ENCODE peak calls at places on chromosomes 16 and 17, in five cellular contexts. F is MM.1S, T is ascending aorta, Z is cardiac muscle cell, Y is heart left ventricle. X is an unnamed sample.
A peak's percentile ranks its signal among the peaks of the same experiment; 100 is the strongest.

GRCh38 chr16:11328172-11329079 is 16.8 kb upstream of the RMI2 start:
- DNase-seq in F (peak; percentile 93), T (no peak), Z (peak; percentile 28), Y (peak; percentile 80), X (peak; percentile 56)

GRCh38 chr17:39152134-39152884 is 872 bp upstream of the PLXDC1 start:
- DNase-seq in F (no peak), T (no peak), Z (peak; percentile 56), Y (peak; percentile 68), X (no peak)

GRCh38 chr17:81648707-81649085 is 7.6 kb downstream of the PDE6G start:
- DNase-seq in F (no peak), T (no peak), Z (no peak), Y (no peak), X (no peak)

GRCh38 chr16:52418206-52418605 is 128.7 kb downstream of the TOX3 start:
- DNase-seq in F (no peak), T (no peak), Z (no peak), Y (no peak), X (no peak)

GRCh38 chr16:983044-984030 is 1.8 kb downstream of the SOX8 start:
- DNase-seq in F (no peak), T (no peak), Z (no peak), Y (peak; percentile 61), X (no peak)

GRCh38 chr17:81228420-81228819 is 5.7 kb upstream of the CEP131 start:
- DNase-seq in F (no peak), T (no peak), Z (no peak), Y (no peak), X (no peak)

GRCh38 chr17:2124391-2124790 is 69.5 kb downstream of the HIC1 start:
- DNase-seq in F (no peak), T (no peak), Z (no peak), Y (no peak), X (no peak)

GRCh38 chr16:4376126-4376819 is 4.6 kb downstream of the VASN start:
- DNase-seq in F (no peak), T (peak; percentile 78), Z (no peak), Y (peak; percentile 95), X (no peak)

GRCh38 chr17:80408872-80409271 is 6.1 kb upstream of the ENDOV start:
- DNase-seq in F (no peak), T (no peak), Z (no peak), Y (no peak), X (no peak)

GRCh38 chr17:82957961-82958491 is 118.2 kb upstream of the ZNF750 start:
- DNase-seq in F (no peak), T (no peak), Z (no peak), Y (no peak), X (peak; percentile 36)

GRCh38 chr16:84593825-84594724 is 23.8 kb downstream of the COTL1 start:
- DNase-seq in F (peak; percentile 37), T (peak; percentile 42), Z (no peak), Y (peak; percentile 77), X (no peak)

GRCh38 chr17:66514227-66514806 is 211.9 kb downstream of the PRKCA start:
- DNase-seq in F (no peak), T (no peak), Z (no peak), Y (no peak), X (no peak)

GRCh38 chr17:48596000-48596734 is 2.6 kb upstream of the HOXB5 start:
- DNase-seq in F (no peak), T (no peak), Z (no peak), Y (no peak), X (no peak)

GRCh38 chr17:48595107-48595999 is 1.8 kb upstream of the HOXB5 start:
- DNase-seq in F (no peak), T (no peak), Z (no peak), Y (no peak), X (no peak)

GRCh38 chr17:48593126-48593829 is at the start of gene HOXB5:
- DNase-seq in F (no peak), T (no peak), Z (peak; percentile 58), Y (no peak), X (no peak)

GRCh38 chr17:48593840-48594411 is 347 bp upstream of the HOXB5 start:
- DNase-seq in F (peak; percentile 59), T (no peak), Z (peak; percentile 75), Y (peak; percentile 89), X (peak; percentile 62)

DNA sequence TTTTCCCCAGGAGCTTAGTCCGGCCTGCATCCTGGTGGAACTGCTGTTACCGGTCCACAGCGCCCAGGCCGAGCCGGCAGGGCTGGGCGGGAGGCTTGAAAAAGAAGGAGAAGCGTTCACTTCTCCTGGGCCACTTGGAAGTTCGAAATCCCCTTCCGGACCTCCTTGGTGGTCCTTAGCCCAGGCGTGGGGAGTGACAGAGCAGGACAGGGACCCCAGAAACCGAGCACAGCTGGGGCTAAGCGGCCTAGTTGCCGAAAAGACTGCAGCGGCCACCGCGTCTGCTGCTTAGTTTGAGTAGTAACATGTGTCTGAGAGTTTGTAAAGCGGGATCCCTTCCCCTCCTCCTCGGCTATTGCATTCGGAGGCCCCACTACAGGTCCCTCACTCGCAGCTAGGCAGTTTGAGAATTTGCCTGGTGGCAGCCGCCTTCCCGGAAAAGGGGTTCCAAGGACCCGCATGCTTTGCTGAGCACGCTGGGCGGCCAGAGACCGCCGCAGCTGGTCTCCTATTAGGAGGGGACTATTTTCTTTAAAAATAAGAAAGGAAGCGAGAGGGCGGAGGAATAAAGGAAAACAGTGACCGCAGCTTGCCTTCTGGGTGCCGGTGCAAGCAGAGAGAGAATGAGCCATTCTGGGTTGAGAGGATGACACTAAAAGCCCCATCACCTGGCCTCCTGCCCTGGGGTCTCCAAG is 980 bp upstream of the HOXB5 start:
- DNase-seq in F (no peak), T (no peak), Z (no peak), Y (no peak), X (no peak)
- H3K4me3 ChIP-seq in F (no peak overlapping the region), T (no peak overlapping the region), Z (no peak overlapping the region), Y (no peak overlapping the region), X (no peak overlapping the region)

GRCh38 chr17:74008196-74008595 is 195.3 kb upstream of the RPL38 start:
- DNase-seq in F (no peak), T (no peak), Z (no peak), Y (no peak), X (no peak)
- H3K4me1 ChIP-seq in F (no peaks in the 10 kb centered on the region), T (no peaks in the 10 kb centered on the region), Z (no peaks in the 10 kb centered on the region), Y (no peaks in the 10 kb centered on the region), X (peaks cover 8% of the 10 kb centered on the region)

GRCh38 chr17:57034807-57035754 is 50.0 kb upstream of the AKAP1 start:
- DNase-seq in F (no peak), T (no peak), Z (no peak), Y (no peak), X (no peak)

GRCh38 chr17:57037401-57037800 is 47.6 kb upstream of the AKAP1 start:
- DNase-seq in F (no peak), T (no peak), Z (no peak), Y (no peak), X (no peak)

GRCh38 chr17:57033296-57033695 is 51.8 kb upstream of the AKAP1 start:
- DNase-seq in F (no peak), T (no peak), Z (peak; percentile 65), Y (no peak), X (no peak)

GRCh38 chr17:57038486-57038885 is 46.6 kb upstream of the AKAP1 start:
- DNase-seq in F (no peak), T (no peak), Z (no peak), Y (no peak), X (no peak)

DNA sequence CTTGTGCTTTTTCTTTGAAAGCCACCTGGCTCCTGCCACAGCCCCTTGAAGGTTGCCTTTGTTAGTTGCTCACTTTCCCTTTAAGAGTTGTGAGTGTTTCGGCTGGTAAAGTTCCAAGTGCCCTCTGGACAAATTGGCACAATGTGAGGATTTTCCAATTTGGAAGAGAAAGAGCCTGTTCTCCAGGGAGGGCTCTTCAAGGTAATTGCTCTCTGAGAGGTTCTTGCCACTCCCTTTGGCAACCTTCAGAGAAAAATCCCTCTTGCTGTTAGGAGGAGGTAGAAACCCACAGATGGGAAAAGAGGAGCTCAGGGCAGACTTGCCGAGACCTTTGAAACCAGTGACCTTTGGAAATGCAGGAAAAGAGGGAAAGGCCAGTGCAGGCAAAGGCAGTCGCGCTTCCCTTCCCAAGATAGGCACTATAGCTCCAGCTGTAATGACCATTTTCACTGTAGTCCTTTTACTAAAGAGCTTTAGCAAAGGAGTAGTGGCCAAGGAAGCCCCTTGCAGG is 49.0 kb upstream of the AKAP1 start:
- DNase-seq in F (no peak), T (no peak), Z (no peak), Y (no peak), X (no peak)
- H3K4me3 ChIP-seq in F (no peak overlapping the region), T (peak overlapping the region; percentile 14), Z (no peak overlapping the region), Y (no peak overlapping the region), X (no peak overlapping the region)

GRCh38 chr16:50547340-50547865 is 793 bp upstream of the NKD1 start:
- DNase-seq in F (peak; percentile 69), T (no peak), Z (peak; percentile 46), Y (peak; percentile 73), X (peak; percentile 76)

GRCh38 chr16:50549561-50549915 is 1.3 kb downstream of the NKD1 start:
- DNase-seq in F (no peak), T (no peak), Z (no peak), Y (no peak), X (no peak)

GRCh38 chr16:50548659-50549560 is 714 bp downstream of the NKD1 start:
- DNase-seq in F (no peak), T (no peak), Z (no peak), Y (no peak), X (no peak)

GRCh38 chr16:50550035-50550434 is 1.8 kb downstream of the NKD1 start:
- DNase-seq in F (no peak), T (no peak), Z (no peak), Y (no peak), X (no peak)

GRCh38 chr16:50547944-50548658 is at the start of gene NKD1:
- DNase-seq in F (peak; percentile 72), T (no peak), Z (peak; percentile 91), Y (peak; percentile 82), X (peak; percentile 76)
- H3K4me1 ChIP-seq in F (no peaks in the 10 kb centered on the region), T (peaks cover 2% of the 10 kb centered on the region), Z (no peaks in the 10 kb centered on the region), Y (peaks cover 7% of the 10 kb centered on the region), X (no peaks in the 10 kb centered on the region)

GRCh38 chr16:66521951-66522771 is 27.8 kb downstream of the TK2 start:
- DNase-seq in F (peak; percentile 96), T (no peak), Z (no peak), Y (peak; percentile 78), X (no peak)
- H3K4me3 ChIP-seq in F (peak overlapping the region; percentile 15), T (no peak overlapping the region), Z (no peak overlapping the region), Y (no peak overlapping the region), X (no peak overlapping the region)